ENCODE peak calls at places on chromosomes 7 and 10, in nine cellular contexts. F is fibroblast of lung; A is A549; H is neural crest cell; V is hepatocyte; E is cardiac muscle cell; P is tibial artery; L is activated CD8-positive, alpha-beta T cell treated with anti-CD3 and anti-CD28 coated beads for 36 hours; C is GM13976. U is an unnamed sample.

GRCh38 chr10:24811906-24812305 is 88.2 kb upstream of the ARHGAP21 start:
- DNase-seq in F (peak), A (no peak), H (peak), V (no peak), E (peak), P (no peak), L (no peak), C (no peak), U (no peak)

GRCh38 chr7:69839782-69840181 is 241.5 kb downstream of the AUTS2 start:
- DNase-seq in F (peak), A (no peak), H (no peak), V (no peak), E (no peak), P (no peak), L (no peak), C (no peak), U (no peak)

GRCh38 chr7:38017320-38017719 is 96.9 kb downstream of the EPDR1 start:
- DNase-seq in F (no peak), A (no peak), H (no peak), V (no peak), E (no peak), P (no peak), L (no peak), C (no peak), U (no peak)

GRCh38 chr7:45446195-45446944 is 127.8 kb upstream of the ADCY1 start:
- DNase-seq in F (peak), A (no peak), H (no peak), V (no peak), E (no peak), P (no peak), L (no peak), C (no peak), U (peak)

GRCh38 chr7:39987641-39988347 is 37.7 kb downstream of the CDK13 start:
- DNase-seq in F (no peak), A (no peak), H (no peak), V (no peak), E (no peak), P (no peak), L (peak), C (no peak), U (no peak)

GRCh38 chr10:6068422-6068821 is 6.3 kb upstream of the IL2RA start:
- DNase-seq in F (no peak), A (no peak), H (no peak), V (no peak), E (no peak), P (peak), L (peak), C (no peak), U (peak)

GRCh38 chr10:86285136-86285790 is 81.3 kb downstream of the GRID1 start:
- DNase-seq in F (no peak), A (no peak), H (no peak), V (no peak), E (no peak), P (peak), L (no peak), C (no peak), U (no peak)

GRCh38 chr10:101650841-101651240 is 44.1 kb downstream of the FBXW4 start:
- DNase-seq in F (no peak), A (no peak), H (peak), V (no peak), E (no peak), P (no peak), L (no peak), C (no peak), U (no peak)

GRCh38 chr7:139648941-139649425 is 125.5 kb downstream of the CLEC2L start:
- DNase-seq in F (no peak), A (no peak), H (no peak), V (no peak), E (no peak), P (no peak), L (peak), C (peak), U (peak)

GRCh38 chr10:70551971-70552422 is 50.5 kb downstream of the PRF1 start:
- DNase-seq in F (peak), A (no peak), H (no peak), V (peak), E (peak), P (peak), L (no peak), C (no peak), U (no peak)

DNA sequence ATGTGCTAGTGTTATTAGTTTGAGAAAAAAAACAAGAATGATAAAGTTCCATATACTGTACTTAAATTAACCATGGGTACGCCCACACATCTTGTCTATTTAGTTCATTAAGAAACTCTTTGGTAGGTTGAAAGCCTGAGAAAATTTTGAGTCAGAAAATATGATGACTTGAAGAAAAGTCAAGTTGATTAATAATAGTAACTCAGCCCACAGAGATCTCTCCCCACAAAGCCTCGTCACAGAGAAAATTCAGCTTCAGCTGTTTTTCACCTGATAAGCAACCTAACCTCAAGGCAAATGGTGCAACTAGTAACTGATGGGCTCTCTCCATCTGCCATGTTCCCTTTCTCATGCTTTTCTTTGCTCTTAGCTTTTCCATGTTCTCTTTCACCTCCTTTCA is 1021.6 kb downstream of the GATA3 start:
- DNase-seq in F (no peak), A (no peak), H (no peak), V (no peak), E (no peak), P (no peak), L (peak), C (no peak), U (no peak)
- TF ChIP-seq CTCF in F (no peak), A (no peak), H (no peak), V (no peak), E (no peak), P (no peak), L (no peak), C (no peak), U (no peak)

GRCh38 chr10:14032406-14032998 is 298.2 kb downstream of the FRMD4A start:
- DNase-seq in F (peak), A (no peak), H (peak), V (peak), E (peak), P (no peak), L (peak), C (peak), U (peak)
- TF ChIP-seq CTCF in F (peak), A (peak), H (peak), V (peak), E (peak), P (peak), L (peak), C (peak), U (no peak)

GRCh38 chr10:61941202-61941651 is 39.7 kb downstream of the ARID5B start:
- DNase-seq in F (no peak), A (no peak), H (no peak), V (no peak), E (no peak), P (no peak), L (no peak), C (no peak), U (no peak)

GRCh38 chr10:61942997-61943457 is 41.5 kb downstream of the ARID5B start:
- DNase-seq in F (peak), A (no peak), H (no peak), V (no peak), E (peak), P (no peak), L (no peak), C (no peak), U (no peak)

GRCh38 chr10:61944445-61945123 is 43.1 kb downstream of the ARID5B start:
- DNase-seq in F (no peak), A (no peak), H (no peak), V (no peak), E (no peak), P (no peak), L (no peak), C (no peak), U (no peak)

GRCh38 chr10:61939575-61940301 is 38.2 kb downstream of the ARID5B start:
- DNase-seq in F (peak), A (no peak), H (no peak), V (no peak), E (peak), P (no peak), L (no peak), C (no peak), U (no peak)

DNA sequence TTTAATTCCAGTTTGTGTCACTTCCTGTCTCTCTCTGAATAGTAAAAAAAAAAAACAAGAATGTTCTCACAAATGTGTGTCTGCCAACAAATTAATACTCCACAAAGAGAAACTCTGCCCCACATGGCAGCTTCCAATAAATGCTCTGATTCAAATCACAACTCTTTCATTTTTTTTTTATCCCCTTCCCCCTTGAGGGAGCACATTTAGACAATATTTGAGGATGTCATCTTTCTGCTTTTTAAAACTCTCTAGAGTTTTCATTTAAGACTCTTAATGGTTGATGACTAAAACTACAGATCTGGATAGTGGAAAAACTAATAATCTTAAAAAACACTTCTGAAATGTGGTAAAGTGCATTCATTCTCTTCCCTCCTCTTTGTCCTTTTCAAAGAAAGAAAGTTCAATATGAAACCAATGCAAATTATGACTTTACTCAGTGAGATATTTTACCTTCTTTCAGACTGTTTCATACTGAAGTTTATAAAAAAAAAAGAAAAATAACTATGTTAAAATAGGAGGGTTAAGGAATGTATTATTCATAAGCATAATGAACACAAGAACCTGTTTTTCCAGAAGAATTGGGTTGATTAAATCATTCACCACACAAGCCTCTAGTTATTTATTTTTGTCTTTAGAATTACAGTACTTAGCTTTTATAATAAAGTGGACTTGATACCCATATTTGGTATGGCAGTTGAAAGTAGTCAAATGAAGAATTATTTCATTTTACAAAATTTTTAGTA is 42.4 kb downstream of the ARID5B start:
- DNase-seq in F (peak), A (no peak), H (no peak), V (no peak), E (peak), P (no peak), L (peak), C (peak), U (no peak)
- TF ChIP-seq CTCF in F (no peak), A (no peak), H (no peak), V (no peak), E (peak), P (peak), L (no peak), C (no peak), U (no peak)

GRCh38 chr7:2360791-2361190 is 6.2 kb downstream of the EIF3B start:
- DNase-seq in F (peak), A (no peak), H (no peak), V (no peak), E (peak), P (no peak), L (no peak), C (no peak), U (no peak)

GRCh38 chr7:2357165-2357564 is 2.5 kb downstream of the EIF3B start:
- DNase-seq in F (no peak), A (no peak), H (no peak), V (no peak), E (no peak), P (no peak), L (no peak), C (no peak), U (no peak)

GRCh38 chr7:2362385-2363088 is 7.9 kb downstream of the EIF3B start:
- DNase-seq in F (no peak), A (no peak), H (no peak), V (no peak), E (no peak), P (no peak), L (no peak), C (no peak), U (no peak)

GRCh38 chr7:2359610-2360009 is 5.0 kb downstream of the EIF3B start:
- DNase-seq in F (no peak), A (no peak), H (no peak), V (no peak), E (no peak), P (no peak), L (no peak), C (no peak), U (no peak)

DNA sequence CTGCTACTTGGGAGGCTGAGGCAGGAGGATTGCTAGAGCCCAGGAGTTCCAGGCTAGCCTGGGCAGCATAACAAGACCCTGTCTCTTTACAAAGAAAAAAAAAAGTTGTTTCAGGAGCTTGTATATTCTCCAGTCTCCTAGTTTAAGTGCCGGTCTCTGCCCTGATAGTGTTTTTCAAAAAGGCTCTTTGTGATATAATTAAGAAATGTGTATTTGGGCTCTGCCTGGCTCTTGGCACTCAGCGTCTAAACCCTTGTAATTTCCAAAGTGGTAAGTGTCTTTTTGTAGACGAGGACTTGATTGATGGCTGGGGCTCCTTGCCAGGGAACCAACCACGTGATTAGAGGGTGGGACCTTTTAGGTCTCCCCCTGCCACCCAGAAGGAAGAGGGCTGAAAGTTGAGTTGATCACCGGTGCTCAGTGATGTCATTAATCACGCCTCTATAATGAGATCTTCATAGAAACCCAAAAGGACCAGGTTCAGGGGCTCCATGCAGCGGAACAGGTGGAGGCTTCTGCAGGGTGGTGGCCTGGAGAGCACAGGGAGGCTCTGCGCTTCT is 4.4 kb downstream of the EIF3B start:
- DNase-seq in F (no peak), A (no peak), H (no peak), V (no peak), E (no peak), P (no peak), L (no peak), C (no peak), U (no peak)
- TF ChIP-seq CTCF in F (no peak), A (no peak), H (no peak), V (no peak), E (no peak), P (no peak), L (no peak), C (no peak), U (no peak)

GRCh38 chr10:68901106-68901927 is at the start of gene DDX50:
- DNase-seq in F (peak), A (peak), H (peak), V (peak), E (peak), P (peak), L (peak), C (peak), U (peak)
- TF ChIP-seq CTCF in F (no peak), A (no peak), H (peak), V (no peak), E (no peak), P (peak), L (no peak), C (no peak), U (no peak)